ENCODE peak calls at places on chromosomes 13 and 19, in nine cellular contexts. One of them, this sample, is unnamed.

GRCh38 chr13:21060063-21060826 is 1.1 kb downstream of the LATS2 start:
- DNase-seq in BE2C: no peak
- DNase-seq in CD8-positive, alpha-beta T cell: no peak
- DNase-seq in IMR-90: peak; percentile 51
- DNase-seq in left ventricle myocardium inferior: peak; percentile 63
- DNase-seq in prostate gland: peak; percentile 17
- DNase-seq in fibroblast of lung: no peak
- DNase-seq in CD8-positive, alpha-beta memory T cell: no peak
- DNase-seq in transverse colon: peak; percentile 25
- DNase-seq in this sample: peak; percentile 33

GRCh38 chr19:16098821-16099220 is 12.9 kb upstream of the RAB8A start:
- DNase-seq in CD8-positive, alpha-beta T cell: no peak
- DNase-seq in prostate gland: no peak
- DNase-seq in transverse colon: no peak
- DNase-seq in IMR-90: no peak
- DNase-seq in left ventricle myocardium inferior: no peak
- DNase-seq in fibroblast of lung: peak; percentile 27
- DNase-seq in CD8-positive, alpha-beta memory T cell: no peak
- DNase-seq in BE2C: no peak
- DNase-seq in this sample: no peak

GRCh38 chr19:7199613-7200533 is 94.3 kb downstream of the INSR start:
- DNase-seq in fibroblast of lung: no peak
- DNase-seq in IMR-90: peak; percentile 17
- DNase-seq in prostate gland: no peak
- DNase-seq in CD8-positive, alpha-beta T cell: no peak
- DNase-seq in BE2C: no peak
- DNase-seq in transverse colon: peak; percentile 57
- DNase-seq in CD8-positive, alpha-beta memory T cell: no peak
- DNase-seq in left ventricle myocardium inferior: no peak
- DNase-seq in this sample: no peak

GRCh38 chr19:8306235-8307054 is 1.7 kb downstream of the CD320 start:
- DNase-seq in CD8-positive, alpha-beta T cell: no peak
- DNase-seq in left ventricle myocardium inferior: no peak
- DNase-seq in fibroblast of lung: no peak
- DNase-seq in BE2C: peak; percentile 8
- DNase-seq in prostate gland: peak; percentile 3
- DNase-seq in IMR-90: no peak
- DNase-seq in CD8-positive, alpha-beta memory T cell: no peak
- DNase-seq in transverse colon: peak; percentile 59
- DNase-seq in this sample: no peak

GRCh38 chr19:4288091-4288777 is 9.2 kb downstream of the SHD start:
- DNase-seq in prostate gland: no peak
- DNase-seq in CD8-positive, alpha-beta T cell: no peak
- DNase-seq in fibroblast of lung: no peak
- DNase-seq in BE2C: no peak
- DNase-seq in IMR-90: no peak
- DNase-seq in transverse colon: no peak
- DNase-seq in left ventricle myocardium inferior: no peak
- DNase-seq in CD8-positive, alpha-beta memory T cell: no peak
- DNase-seq in this sample: no peak

GRCh38 chr13:79281335-79281734 is 124.7 kb downstream of the RBM26 start:
- DNase-seq in left ventricle myocardium inferior: no peak
- DNase-seq in CD8-positive, alpha-beta T cell: no peak
- DNase-seq in CD8-positive, alpha-beta memory T cell: no peak
- DNase-seq in transverse colon: no peak
- DNase-seq in fibroblast of lung: no peak
- DNase-seq in BE2C: no peak
- DNase-seq in prostate gland: no peak
- DNase-seq in IMR-90: no peak
- DNase-seq in this sample: no peak

GRCh38 chr19:6273701-6274601 is 5.8 kb downstream of the MLLT1 start:
- DNase-seq in CD8-positive, alpha-beta memory T cell: no peak
- DNase-seq in CD8-positive, alpha-beta T cell: no peak
- DNase-seq in transverse colon: peak; percentile 64
- DNase-seq in IMR-90: peak; percentile 88
- DNase-seq in fibroblast of lung: peak; percentile 91
- DNase-seq in left ventricle myocardium inferior: peak; percentile 84
- DNase-seq in prostate gland: peak; percentile 92
- DNase-seq in BE2C: peak; percentile 60
- DNase-seq in this sample: peak; percentile 91

GRCh38 chr19:7916137-7916907 is 1.7 kb downstream of the TGFBR3L start:
- DNase-seq in IMR-90: no peak
- DNase-seq in CD8-positive, alpha-beta memory T cell: peak; percentile 60
- DNase-seq in transverse colon: peak; percentile 50
- DNase-seq in fibroblast of lung: no peak
- DNase-seq in left ventricle myocardium inferior: no peak
- DNase-seq in prostate gland: no peak
- DNase-seq in CD8-positive, alpha-beta T cell: no peak
- DNase-seq in BE2C: no peak
- DNase-seq in this sample: no peak

GRCh38 chr13:27012482-27013197 is 159.0 kb downstream of the USP12 start:
- DNase-seq in IMR-90: peak; percentile 89
- DNase-seq in CD8-positive, alpha-beta T cell: no peak
- DNase-seq in BE2C: no peak
- DNase-seq in transverse colon: no peak
- DNase-seq in left ventricle myocardium inferior: no peak
- DNase-seq in fibroblast of lung: peak; percentile 95
- DNase-seq in CD8-positive, alpha-beta memory T cell: no peak
- DNase-seq in prostate gland: no peak
- DNase-seq in this sample: no peak

GRCh38 chr13:30165791-30166190 is 141.6 kb downstream of the KATNAL1 start:
- DNase-seq in CD8-positive, alpha-beta memory T cell: no peak
- DNase-seq in IMR-90: no peak
- DNase-seq in left ventricle myocardium inferior: no peak
- DNase-seq in prostate gland: no peak
- DNase-seq in CD8-positive, alpha-beta T cell: no peak
- DNase-seq in fibroblast of lung: no peak
- DNase-seq in BE2C: no peak
- DNase-seq in transverse colon: no peak
- DNase-seq in this sample: no peak
- H3K4me1 ChIP-seq in CD8-positive, alpha-beta memory T cell: peaks cover 7% of the 10 kb centered on the region
- H3K4me1 ChIP-seq in IMR-90: no peaks in the 10 kb centered on the region
- H3K4me1 ChIP-seq in left ventricle myocardium inferior: peaks cover 4% of the 10 kb centered on the region
- H3K4me1 ChIP-seq in prostate gland: no peaks in the 10 kb centered on the region
- H3K4me1 ChIP-seq in CD8-positive, alpha-beta T cell: peaks cover 3% of the 10 kb centered on the region
- H3K4me1 ChIP-seq in fibroblast of lung: no peaks in the 10 kb centered on the region
- H3K4me1 ChIP-seq in BE2C: no peaks in the 10 kb centered on the region
- H3K4me1 ChIP-seq in transverse colon: no peaks in the 10 kb centered on the region
- H3K4me1 ChIP-seq in this sample: no peaks in the 10 kb centered on the region

GRCh38 chr19:1066748-1067340 is at the start of gene ARHGAP45:
- DNase-seq in BE2C: no peak
- DNase-seq in fibroblast of lung: no peak
- DNase-seq in transverse colon: peak; percentile 70
- DNase-seq in CD8-positive, alpha-beta T cell: peak; percentile 66
- DNase-seq in prostate gland: no peak
- DNase-seq in left ventricle myocardium inferior: no peak
- DNase-seq in IMR-90: no peak
- DNase-seq in CD8-positive, alpha-beta memory T cell: peak; percentile 83
- DNase-seq in this sample: no peak
- H3K4me3 ChIP-seq in BE2C: no peak within 1 kb of the TSS
- H3K4me3 ChIP-seq in fibroblast of lung: no peak within 1 kb of the TSS
- H3K4me3 ChIP-seq in transverse colon: peak within 1 kb of the TSS; percentile 41
- H3K4me3 ChIP-seq in CD8-positive, alpha-beta T cell: peak within 1 kb of the TSS; percentile 89
- H3K4me3 ChIP-seq in prostate gland: peak within 1 kb of the TSS; percentile 31
- H3K4me3 ChIP-seq in left ventricle myocardium inferior: peak within 1 kb of the TSS; percentile 60
- H3K4me3 ChIP-seq in IMR-90: peak within 1 kb of the TSS; percentile 38
- H3K4me3 ChIP-seq in CD8-positive, alpha-beta memory T cell: peak within 1 kb of the TSS; percentile 81
- H3K4me3 ChIP-seq in this sample: peak within 1 kb of the TSS; percentile 11

GRCh38 chr19:18321729-18322091 is 1.2 kb downstream of the LSM4 start:
- DNase-seq in fibroblast of lung: peak; percentile 36
- DNase-seq in transverse colon: no peak
- DNase-seq in IMR-90: peak; percentile 33
- DNase-seq in CD8-positive, alpha-beta T cell: no peak
- DNase-seq in CD8-positive, alpha-beta memory T cell: no peak
- DNase-seq in left ventricle myocardium inferior: no peak
- DNase-seq in BE2C: no peak
- DNase-seq in prostate gland: no peak
- DNase-seq in this sample: no peak
- H3K4me1 ChIP-seq in fibroblast of lung: peaks cover 16% of the 10 kb centered on the region
- H3K4me1 ChIP-seq in transverse colon: peaks cover 58% of the 10 kb centered on the region
- H3K4me1 ChIP-seq in IMR-90: peaks cover 5% of the 10 kb centered on the region
- H3K4me1 ChIP-seq in CD8-positive, alpha-beta T cell: peaks cover 62% of the 10 kb centered on the region
- H3K4me1 ChIP-seq in CD8-positive, alpha-beta memory T cell: peaks cover 60% of the 10 kb centered on the region
- H3K4me1 ChIP-seq in left ventricle myocardium inferior: peaks cover 69% of the 10 kb centered on the region
- H3K4me1 ChIP-seq in BE2C: peaks cover 28% of the 10 kb centered on the region
- H3K4me1 ChIP-seq in prostate gland: peaks cover 14% of the 10 kb centered on the region
- H3K4me1 ChIP-seq in this sample: peaks cover 12% of the 10 kb centered on the region

GRCh38 chr13:94712812-94713555 is 639 bp upstream of the SOX21 start:
- DNase-seq in prostate gland: peak; percentile 56
- DNase-seq in left ventricle myocardium inferior: no peak
- DNase-seq in IMR-90: peak; percentile 46
- DNase-seq in CD8-positive, alpha-beta T cell: no peak
- DNase-seq in fibroblast of lung: peak; percentile 59
- DNase-seq in transverse colon: no peak
- DNase-seq in CD8-positive, alpha-beta memory T cell: no peak
- DNase-seq in BE2C: peak; percentile 50
- DNase-seq in this sample: peak; percentile 11

GRCh38 chr13:94711561-94712286 is 621 bp downstream of the SOX21 start:
- DNase-seq in IMR-90: no peak
- DNase-seq in BE2C: peak; percentile 46
- DNase-seq in transverse colon: no peak
- DNase-seq in prostate gland: no peak
- DNase-seq in left ventricle myocardium inferior: no peak
- DNase-seq in CD8-positive, alpha-beta memory T cell: no peak
- DNase-seq in fibroblast of lung: peak; percentile 37
- DNase-seq in CD8-positive, alpha-beta T cell: no peak
- DNase-seq in this sample: no peak

GRCh38 chr13:94713556-94714182 is 1.3 kb upstream of the SOX21 start:
- DNase-seq in IMR-90: no peak
- DNase-seq in BE2C: no peak
- DNase-seq in CD8-positive, alpha-beta T cell: no peak
- DNase-seq in fibroblast of lung: no peak
- DNase-seq in CD8-positive, alpha-beta memory T cell: no peak
- DNase-seq in transverse colon: no peak
- DNase-seq in left ventricle myocardium inferior: no peak
- DNase-seq in prostate gland: no peak
- DNase-seq in this sample: no peak

GRCh38 chr13:94710881-94711560 is 1.3 kb downstream of the SOX21 start:
- DNase-seq in left ventricle myocardium inferior: no peak
- DNase-seq in CD8-positive, alpha-beta T cell: no peak
- DNase-seq in transverse colon: no peak
- DNase-seq in prostate gland: no peak
- DNase-seq in fibroblast of lung: no peak
- DNase-seq in BE2C: peak; percentile 56
- DNase-seq in CD8-positive, alpha-beta memory T cell: no peak
- DNase-seq in IMR-90: no peak
- DNase-seq in this sample: no peak

DNA sequence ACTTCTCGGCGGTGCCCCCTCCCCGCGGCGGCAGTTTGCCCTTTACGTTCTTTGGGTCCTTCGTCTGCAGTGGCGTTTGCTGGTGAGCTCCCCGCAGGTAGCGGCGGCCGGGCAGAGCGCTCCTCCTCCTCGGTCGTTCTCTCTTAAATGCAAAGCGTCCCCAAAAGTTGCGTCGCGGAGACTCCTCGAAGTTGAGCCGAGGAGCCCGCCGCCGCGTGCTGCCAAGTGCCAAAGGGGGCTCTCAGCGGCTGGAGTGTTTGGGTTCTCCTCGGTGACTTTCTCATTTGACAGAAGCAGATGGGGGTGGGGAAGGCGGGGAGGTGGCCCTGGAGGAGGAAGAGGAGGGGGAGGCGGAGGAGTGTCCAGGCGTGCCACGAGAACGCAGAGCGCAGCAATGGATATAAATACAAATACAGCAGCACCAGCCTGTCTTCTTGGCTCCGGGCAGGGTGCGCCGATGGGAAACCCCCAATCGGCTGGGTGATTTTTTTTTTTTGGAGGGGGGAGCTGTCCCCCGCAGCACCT is at the start of gene SOX21:
- DNase-seq in prostate gland: peak; percentile 46
- DNase-seq in left ventricle myocardium inferior: no peak
- DNase-seq in CD8-positive, alpha-beta memory T cell: no peak
- DNase-seq in BE2C: no peak
- DNase-seq in IMR-90: no peak
- DNase-seq in fibroblast of lung: peak; percentile 39
- DNase-seq in CD8-positive, alpha-beta T cell: no peak
- DNase-seq in transverse colon: no peak
- DNase-seq in this sample: no peak
- H3K4me3 ChIP-seq in prostate gland: peak within 1 kb of the TSS; percentile 34
- H3K4me3 ChIP-seq in left ventricle myocardium inferior: peak within 1 kb of the TSS; percentile 56
- H3K4me3 ChIP-seq in CD8-positive, alpha-beta memory T cell: no peak within 1 kb of the TSS
- H3K4me3 ChIP-seq in BE2C: peak within 1 kb of the TSS; percentile 15
- H3K4me3 ChIP-seq in IMR-90: no peak within 1 kb of the TSS
- H3K4me3 ChIP-seq in fibroblast of lung: no peak within 1 kb of the TSS
- H3K4me3 ChIP-seq in CD8-positive, alpha-beta T cell: no peak within 1 kb of the TSS
- H3K4me3 ChIP-seq in transverse colon: peak within 1 kb of the TSS; percentile 14
- H3K4me3 ChIP-seq in this sample: no peak within 1 kb of the TSS

GRCh38 chr19:35848919-35849505 is 3.3 kb downstream of the NPHS1 start:
- DNase-seq in fibroblast of lung: no peak
- DNase-seq in prostate gland: no peak
- DNase-seq in left ventricle myocardium inferior: no peak
- DNase-seq in BE2C: no peak
- DNase-seq in transverse colon: no peak
- DNase-seq in IMR-90: no peak
- DNase-seq in CD8-positive, alpha-beta memory T cell: no peak
- DNase-seq in CD8-positive, alpha-beta T cell: no peak
- DNase-seq in this sample: peak; percentile 42
- H3K4me1 ChIP-seq in fibroblast of lung: no peaks in the 10 kb centered on the region
- H3K4me1 ChIP-seq in prostate gland: peaks cover 3% of the 10 kb centered on the region
- H3K4me1 ChIP-seq in left ventricle myocardium inferior: peaks cover 17% of the 10 kb centered on the region
- H3K4me1 ChIP-seq in BE2C: no peaks in the 10 kb centered on the region
- H3K4me1 ChIP-seq in transverse colon: peaks cover 12% of the 10 kb centered on the region
- H3K4me1 ChIP-seq in IMR-90: peaks cover 4% of the 10 kb centered on the region
- H3K4me1 ChIP-seq in CD8-positive, alpha-beta memory T cell: no peaks in the 10 kb centered on the region
- H3K4me1 ChIP-seq in CD8-positive, alpha-beta T cell: peaks cover 7% of the 10 kb centered on the region
- H3K4me1 ChIP-seq in this sample: no peaks in the 10 kb centered on the region